ENCODE peak calls at places on chromosome 21, in seven cellular contexts. U is stimulated activated CD4-positive, alpha-beta T cell treated with anti-CD3 and anti-CD28 coated beads, Interleukin-15, amount 100 ng/mL, for 24 hours; O is left cardiac atrium; N is activated CD4-positive, alpha-beta T cell treated with anti-CD3 and anti-CD28 coated beads for 36 hours; W is uterus; R is T follicular helper cell; Z is pancreas. Y is an unnamed sample.

GRCh38 chr21:39610705-39611104 is 2.0 kb upstream of the B3GALT5 start:
- DNase-seq in U (no peak), O (no peak), N (no peak), W (no peak), R (no peak), Z (no peak), Y (no peak)

GRCh38 chr21:37072239-37072987 is 458 bp downstream of the PIGP start:
- DNase-seq in U (peak; percentile 76), O (peak; percentile 87), N (peak; percentile 81), W (peak; percentile 84), R (peak; percentile 61), Z (peak; percentile 75), Y (peak; percentile 54)

GRCh38 chr21:35811115-35811806 is 249.1 kb downstream of the SETD4 start:
- DNase-seq in U (no peak), O (no peak), N (no peak), W (no peak), R (no peak), Z (no peak), Y (no peak)

GRCh38 chr21:43731891-43732711 is 13.2 kb downstream of the PDXK start:
- DNase-seq in U (no peak), O (no peak), N (no peak), W (no peak), R (no peak), Z (no peak), Y (peak; percentile 53)

GRCh38 chr21:42764443-42764760 is 111.0 kb downstream of the PDE9A start:
- DNase-seq in U (no peak), O (no peak), N (no peak), W (no peak), R (no peak), Z (no peak), Y (no peak)

GRCh38 chr21:44756416-44757185 is 45.0 kb downstream of the UBE2G2 start:
- DNase-seq in U (no peak), O (no peak), N (no peak), W (no peak), R (no peak), Z (no peak), Y (no peak)

GRCh38 chr21:14875704-14876364 is 189.0 kb downstream of the NRIP1 start:
- DNase-seq in U (no peak), O (no peak), N (no peak), W (no peak), R (no peak), Z (no peak), Y (no peak)

GRCh38 chr21:41500931-41501381 is 7.0 kb downstream of the TMPRSS2 start:
- DNase-seq in U (no peak), O (no peak), N (no peak), W (no peak), R (no peak), Z (peak; percentile 58), Y (no peak)

GRCh38 chr21:33025471-33026298 is at the start of gene OLIG2:
- DNase-seq in U (peak; percentile 46), O (no peak), N (peak; percentile 38), W (no peak), R (no peak), Z (no peak), Y (no peak)

GRCh38 chr21:27564684-27565280 is 597.9 kb upstream of the ADAMTS5 start:
- DNase-seq in U (peak; percentile 3), O (peak; percentile 37), N (peak; percentile 24), W (peak; percentile 27), R (no peak), Z (peak; percentile 31), Y (no peak)

GRCh38 chr21:37153193-37153934 is 80.3 kb downstream of the TTC3 start:
- DNase-seq in U (no peak), O (no peak), N (no peak), W (peak; percentile 66), R (no peak), Z (no peak), Y (peak; percentile 90)

Y was measured in GM04504.